ENCODE peak calls at places on chromosomes 5 and 9, in six cellular contexts. L is PC-3, P is AG09309, O is Calu3, G is right atrium auricular region, S is tibial nerve. Y is an unnamed sample.

GRCh38 chr5:126119894-126120442 is 303.2 kb upstream of the GRAMD2B start:
- DNase-seq in O (no peak), P (no peak), S (no peak), G (no peak), L (no peak), Y (no peak)

GRCh38 chr5:139481580-139482049 is 943 bp downstream of the STING1 start:
- DNase-seq in L (no peak), O (peak), G (no peak), S (no peak), P (no peak), Y (no peak)

GRCh38 chr5:177478711-177479646 is 5.5 kb upstream of the DBN1 start:
- DNase-seq in S (peak), P (no peak), L (no peak), O (no peak), G (peak), Y (no peak)

GRCh38 chr5:143134900-143135299 is 268.6 kb downstream of the NR3C1 start:
- DNase-seq in L (no peak), S (no peak), G (no peak), O (no peak), P (no peak), Y (no peak)

GRCh38 chr9:2602704-2603116 is 18.9 kb upstream of the VLDLR start:
- DNase-seq in S (no peak), P (no peak), L (no peak), O (no peak), G (no peak), Y (no peak)

GRCh38 chr5:116827078-116827477 is 252.5 kb upstream of the SEMA6A start:
- DNase-seq in P (no peak), L (no peak), G (no peak), O (no peak), S (no peak), Y (no peak)

GRCh38 chr5:2169862-2170820 is 287.4 kb upstream of the IRX4 start:
- DNase-seq in L (no peak), O (no peak), G (no peak), S (no peak), P (no peak), Y (no peak)

GRCh38 chr9:19768798-19769197 is 20.0 kb downstream of the SLC24A2 start:
- DNase-seq in O (no peak), P (no peak), L (no peak), S (no peak), G (no peak), Y (no peak)

GRCh38 chr9:12875216-12875615 is 100.4 kb downstream of the LURAP1L start:
- DNase-seq in O (no peak), S (no peak), G (no peak), L (peak), P (no peak), Y (no peak)

GRCh38 chr9:122367779-122368460 is 2.9 kb upstream of the PTGS1 start:
- DNase-seq in G (no peak), L (peak), P (no peak), O (no peak), S (no peak), Y (no peak)

GRCh38 chr5:151450605-151451004 is 3.2 kb downstream of the SLC36A1 start:
- DNase-seq in P (no peak), O (no peak), S (no peak), G (no peak), L (no peak), Y (no peak)

DNA sequence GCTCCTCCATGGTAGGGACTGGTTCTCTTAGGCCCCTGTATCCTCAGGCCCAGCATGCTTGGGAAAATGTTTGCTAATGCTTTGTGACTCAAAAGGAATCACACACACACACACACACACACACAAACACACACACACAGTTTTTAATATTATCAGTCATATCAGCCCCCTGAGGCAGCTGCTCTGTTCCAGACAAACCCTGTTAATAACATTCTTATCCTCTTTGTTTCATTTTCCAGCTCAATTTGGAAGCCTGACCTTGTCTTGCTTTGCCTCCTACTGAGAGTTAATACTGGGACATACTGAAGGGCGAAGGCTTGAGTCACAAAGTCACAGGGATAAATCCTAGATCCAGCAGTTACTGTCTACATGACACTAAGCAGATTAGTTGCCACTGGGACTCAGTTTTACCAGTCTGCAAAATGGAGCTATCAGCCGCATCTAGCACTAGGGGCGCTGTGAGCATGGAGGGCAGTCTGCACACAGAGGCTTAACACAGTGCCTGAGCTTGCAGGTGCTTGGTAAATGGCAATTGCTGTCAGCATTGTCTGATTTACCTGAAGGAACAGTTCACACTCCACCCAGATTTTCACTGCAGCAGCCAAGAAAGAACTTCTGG is 37.1 kb upstream of the KCNMB1 start:
- DNase-seq in S (no peak), O (no peak), L (no peak), G (no peak), P (no peak), Y (no peak)
- TF ChIP-seq CTCF in S (no peak), O (no peak), L (no peak), G (no peak), P (peak), Y (no peak)

GRCh38 chr5:67215592-67216471 is 19.2 kb upstream of the CD180 start:
- DNase-seq in P (no peak), G (peak), S (peak), O (peak), L (no peak), Y (no peak)

GRCh38 chr5:67214036-67214435 is 17.4 kb upstream of the CD180 start:
- DNase-seq in P (no peak), L (peak), S (no peak), G (no peak), O (no peak), Y (no peak)

GRCh38 chr5:67209141-67209771 is 12.7 kb upstream of the CD180 start:
- DNase-seq in L (peak), O (peak), S (peak), P (peak), G (peak), Y (peak)

GRCh38 chr5:67211926-67212325 is 15.3 kb upstream of the CD180 start:
- DNase-seq in G (no peak), S (no peak), P (peak), L (peak), O (peak), Y (no peak)

GRCh38 chr5:67214713-67215591 is 18.4 kb upstream of the CD180 start:
- DNase-seq in L (no peak), G (no peak), S (no peak), O (peak), P (no peak), Y (no peak)
- TF ChIP-seq CTCF in L (no peak), G (no peak), S (no peak), O (no peak), P (no peak), Y (no peak)

GRCh38 chr5:32709789-32710334 is 1.3 kb upstream of the NPR3 start:
- DNase-seq in O (peak), G (peak), S (peak), P (peak), L (peak), Y (peak)
- TF ChIP-seq CTCF in O (peak), G (peak), S (peak), P (peak), L (peak), Y (peak)

DNA sequence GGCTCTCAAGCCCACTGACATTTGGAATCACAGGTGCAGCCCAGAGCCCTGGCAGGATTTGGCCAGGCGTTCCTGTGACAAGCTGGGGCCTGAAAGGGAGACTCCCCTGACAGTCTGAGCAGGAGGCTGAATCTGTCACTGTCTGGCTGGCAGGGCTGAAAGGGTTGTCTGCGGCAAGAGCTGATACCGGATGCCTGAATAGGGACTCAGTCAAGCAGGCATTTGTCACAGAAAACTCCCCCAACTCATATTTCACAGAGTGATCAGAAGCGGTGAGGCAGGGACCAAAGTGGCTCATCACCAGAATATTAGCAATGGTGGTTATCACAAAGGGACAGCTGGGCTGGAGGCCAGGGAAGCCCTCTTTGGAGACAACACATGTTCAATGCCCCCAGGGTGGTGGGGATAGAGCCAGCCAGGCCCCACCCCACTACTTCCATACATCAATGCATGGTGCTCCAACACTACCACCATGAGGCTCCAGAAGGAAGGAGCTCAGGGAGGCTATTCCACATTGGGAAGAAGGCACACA is 295.5 kb downstream of the DTWD2 start:
- DNase-seq in O (no peak), G (no peak), P (no peak), S (no peak), L (no peak), Y (no peak)
- TF ChIP-seq CTCF in O (no peak), G (no peak), P (no peak), S (no peak), L (no peak), Y (no peak)